ENCODE peak calls at places on chromosomes 3 and 15, in four cellular contexts. S is mesendoderm, A is H1, U is IMR-90. D is an unnamed sample.

GRCh38 chr3:107710851-107711250 is 188.1 kb downstream of the BBX start:
- DNase-seq in S (peak; percentile 63), A (no peak), U (peak; percentile 46), D (peak; percentile 38)

GRCh38 chr15:90930861-90931629 is 1.3 kb downstream of the HDDC3 start:
- DNase-seq in S (no peak), A (no peak), U (no peak), D (no peak)

GRCh38 chr3:22735373-22735772 is 467.8 kb upstream of the UBE2E2 start:
- DNase-seq in S (no peak), A (no peak), U (no peak), D (no peak)

GRCh38 chr15:46061002-46061401 is 426.2 kb downstream of the SQOR start:
- DNase-seq in S (no peak), A (no peak), U (no peak), D (no peak)

GRCh38 chr3:134486577-134487041 is 752 bp downstream of the CEP63 start:
- DNase-seq in S (peak; percentile 44), A (no peak), U (peak; percentile 58), D (no peak)

GRCh38 chr3:45516829-45517228 is 77.7 kb upstream of the LIMD1 start:
- DNase-seq in S (no peak), A (no peak), U (peak; percentile 92), D (no peak)

GRCh38 chr3:122994954-122995353 is 32.6 kb downstream of the SEMA5B start:
- DNase-seq in S (no peak), A (no peak), U (no peak), D (no peak)

GRCh38 chr15:59168536-59168935 is 38.1 kb upstream of the LDHAL6B start:
- DNase-seq in S (no peak), A (no peak), U (peak; percentile 63), D (no peak)

GRCh38 chr3:38368238-38368637 is 21.7 kb downstream of the XYLB start:
- DNase-seq in S (no peak), A (no peak), U (no peak), D (no peak)

GRCh38 chr15:40313531-40314398 is 6.0 kb upstream of the PLCB2 start:
- DNase-seq in S (no peak), A (no peak), U (no peak), D (no peak)

DNA sequence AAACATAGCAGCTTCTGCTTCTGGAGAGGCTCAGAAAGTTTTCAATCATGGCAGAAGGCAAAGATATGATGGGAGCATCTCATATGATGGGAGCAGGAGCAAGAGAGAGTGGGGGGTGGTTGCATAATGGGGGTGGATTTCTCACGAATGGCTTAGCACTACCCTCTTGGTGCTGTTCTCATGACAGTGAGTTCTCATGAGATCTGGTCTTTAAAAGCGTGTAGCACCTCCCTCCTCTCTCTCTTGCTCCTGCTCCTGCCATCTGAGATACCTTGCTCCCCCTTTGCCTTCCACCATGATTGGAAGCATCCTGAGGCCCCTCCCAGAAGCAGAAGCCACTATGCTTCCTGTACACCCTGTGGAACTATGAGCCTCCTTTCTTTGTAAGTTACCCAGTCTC is 22.2 kb downstream of the HGD start:
- DNase-seq in S (no peak), A (no peak), U (no peak), D (no peak)
- H3K27ac ChIP-seq in S (no peak overlapping the region), A (no peak overlapping the region), U (no peak overlapping the region), D (no peak overlapping the region)

DNA sequence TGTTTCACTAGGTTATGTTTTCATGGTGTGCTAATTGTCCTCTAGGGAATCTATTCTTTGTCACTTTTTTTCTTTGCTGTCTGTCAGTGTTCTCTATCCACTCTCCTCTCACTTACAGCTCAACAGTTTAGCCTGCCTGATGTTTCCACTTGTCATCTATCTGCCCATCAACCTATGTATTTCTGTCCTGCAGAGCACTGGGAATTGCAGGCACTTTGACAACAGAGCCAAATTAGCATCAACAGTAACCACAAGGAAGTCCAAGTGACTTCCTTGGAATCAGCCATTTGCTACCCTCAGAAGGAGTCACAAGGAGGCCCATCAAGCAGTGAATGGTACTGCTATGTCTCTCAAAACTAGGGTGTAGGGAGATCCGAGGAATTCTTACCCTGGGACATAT is 898.9 kb downstream of the NTRK3 start:
- DNase-seq in S (no peak), A (no peak), U (no peak), D (no peak)
- H4K8ac ChIP-seq in S (no peak overlapping the region), A (no peak overlapping the region), U (no peak overlapping the region), D (no peak overlapping the region)

GRCh38 chr3:141412936-141413354 is 44.6 kb downstream of the ZBTB38 start:
- DNase-seq in S (no peak), A (no peak), U (peak; percentile 85), D (no peak)

GRCh38 chr3:141410408-141410807 is 42.1 kb downstream of the ZBTB38 start:
- DNase-seq in S (peak; percentile 35), A (no peak), U (peak; percentile 83), D (no peak)

GRCh38 chr3:141412087-141412935 is 44.0 kb downstream of the ZBTB38 start:
- DNase-seq in S (peak; percentile 59), A (no peak), U (peak; percentile 96), D (no peak)

GRCh38 chr3:141413387-141414140 is 45.3 kb downstream of the ZBTB38 start:
- DNase-seq in S (no peak), A (no peak), U (peak; percentile 50), D (no peak)

DNA sequence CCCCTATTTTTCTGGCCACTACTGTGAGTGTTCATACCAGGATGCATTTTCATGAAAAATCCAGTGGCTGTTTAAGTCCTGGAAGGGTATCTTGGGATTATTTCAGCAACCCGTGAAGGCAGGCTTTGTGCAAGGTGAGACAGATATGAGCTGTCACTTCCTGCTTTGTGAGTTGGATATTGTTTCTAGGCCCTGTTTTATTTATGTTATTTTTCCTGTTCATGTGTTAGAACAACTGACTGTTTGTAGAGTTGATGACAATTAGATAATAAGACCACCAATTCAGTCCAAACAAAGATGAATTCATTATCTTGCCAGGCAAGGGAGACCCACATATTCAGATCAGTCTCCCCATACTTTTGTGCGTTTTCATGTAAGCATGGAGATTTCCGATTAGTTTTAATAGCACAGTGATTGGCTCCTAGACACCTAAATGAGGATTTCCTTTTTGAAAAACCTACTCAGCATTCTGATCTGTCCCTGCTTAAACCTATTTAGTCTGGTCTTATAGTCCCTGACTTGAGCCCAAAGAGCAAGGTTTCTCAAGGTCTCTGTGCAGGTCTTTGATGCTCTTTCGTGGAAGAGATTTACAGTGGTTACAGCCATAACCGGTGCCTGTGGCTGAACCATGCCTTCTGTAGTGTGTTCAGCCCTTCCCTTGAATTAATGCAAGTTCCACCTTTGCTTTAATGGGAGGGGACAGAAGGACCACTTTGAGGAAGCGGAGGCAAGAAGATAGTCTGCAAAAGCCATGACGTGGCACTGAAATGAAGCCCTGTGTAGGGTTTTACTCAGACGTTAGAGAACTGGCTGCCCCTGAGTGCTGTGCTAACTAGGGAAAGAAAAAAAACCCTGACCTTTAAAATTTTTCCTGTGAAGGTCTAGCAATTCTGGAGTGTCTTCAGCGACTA is 42.8 kb downstream of the ZBTB38 start:
- DNase-seq in S (no peak), A (no peak), U (peak; percentile 68), D (no peak)
- H4K5ac ChIP-seq in S (no peak overlapping the region), A (no peak overlapping the region), U (peak overlapping the region; percentile 98), D (no peak overlapping the region)

GRCh38 chr3:8444883-8445282 is 56.7 kb upstream of the LMCD1 start:
- DNase-seq in S (no peak), A (no peak), U (no peak), D (no peak)
- H3K27ac ChIP-seq in S (no peak overlapping the region), A (no peak overlapping the region), U (peak overlapping the region; percentile 48), D (no peak overlapping the region)

GRCh38 chr3:185647880-185648210 is 61.8 kb downstream of the SENP2 start:
- DNase-seq in S (no peak), A (no peak), U (no peak), D (no peak)

GRCh38 chr3:185647134-185647879 is 61.2 kb downstream of the SENP2 start:
- DNase-seq in S (no peak), A (no peak), U (no peak), D (no peak)

GRCh38 chr3:185651971-185652370 is 65.9 kb downstream of the SENP2 start:
- DNase-seq in S (no peak), A (no peak), U (no peak), D (no peak)

GRCh38 chr3:185648396-185648795 is 62.3 kb downstream of the SENP2 start:
- DNase-seq in S (no peak), A (no peak), U (no peak), D (no peak)

DNA sequence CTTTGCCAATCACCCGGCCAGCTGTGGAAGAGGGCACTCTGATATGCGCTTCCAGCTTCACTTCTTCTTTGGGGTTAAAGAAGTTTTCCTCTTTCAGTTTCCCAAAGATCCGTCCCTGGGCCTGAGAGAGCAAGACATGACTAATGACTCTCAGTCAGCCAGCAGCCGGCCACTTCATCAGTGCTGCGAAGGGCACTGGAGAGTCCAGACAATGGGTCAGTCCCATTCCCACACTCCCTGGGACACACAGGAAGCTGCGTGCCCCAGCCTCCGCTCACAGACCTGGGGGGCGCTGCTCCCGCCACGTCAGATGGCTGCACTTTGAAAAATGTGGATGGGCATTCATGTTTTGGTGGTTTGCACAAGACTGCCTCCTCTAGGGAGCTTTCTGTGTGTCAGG is 63.3 kb downstream of the SENP2 start:
- DNase-seq in S (no peak), A (no peak), U (no peak), D (no peak)
- H4K8ac ChIP-seq in S (no peak overlapping the region), A (no peak overlapping the region), U (no peak overlapping the region), D (no peak overlapping the region)

GRCh38 chr3:113277414-113277813 is 66.1 kb downstream of the BOC start:
- DNase-seq in S (no peak), A (no peak), U (no peak), D (no peak)
- H4K5ac ChIP-seq in S (no peak overlapping the region), A (no peak overlapping the region), U (no peak overlapping the region), D (no peak overlapping the region)

GRCh38 chr3:177826253-177826652 is 629.0 kb upstream of the TBL1XR1 start:
- DNase-seq in S (no peak), A (no peak), U (no peak), D (no peak)
- H3K27ac ChIP-seq in S (no peak overlapping the region), A (no peak overlapping the region), U (peak overlapping the region; percentile 17), D (no peak overlapping the region)

D was measured in H9.